ENCODE peak calls at places on chromosomes 2 and 18, in eight cellular contexts. S, J, L, Q, N, X, P and V are unnamed samples.

GRCh38 chr2:96608459-96609455 is 29.4 kb downstream of the KANSL3 start:
- DNase-seq in S (peak), J (no peak), L (no peak), Q (no peak), N (no peak), X (no peak), P (peak), V (peak)

GRCh38 chr2:69381337-69381737 is 5.7 kb downstream of the GFPT1 start:
- DNase-seq in S (peak), J (no peak), L (no peak), Q (no peak), N (no peak), X (no peak), P (no peak), V (no peak)

GRCh38 chr2:217449436-217449835 is 553.4 kb downstream of the TNS1 start:
- DNase-seq in S (no peak), J (no peak), L (no peak), Q (no peak), N (no peak), X (no peak), P (no peak), V (no peak)

GRCh38 chr2:37588316-37588777 is 83.1 kb downstream of the CDC42EP3 start:
- DNase-seq in S (no peak), J (no peak), L (no peak), Q (no peak), N (no peak), X (no peak), P (no peak), V (no peak)

GRCh38 chr2:24399434-24400206 is 39.3 kb upstream of the ITSN2 start:
- DNase-seq in S (no peak), J (no peak), L (no peak), Q (no peak), N (no peak), X (no peak), P (no peak), V (no peak)

GRCh38 chr2:26080356-26080755 is 46.5 kb downstream of the RAB10 start:
- DNase-seq in S (no peak), J (no peak), L (no peak), Q (no peak), N (no peak), X (no peak), P (no peak), V (no peak)

GRCh38 chr2:112031473-112031872 is 23.6 kb upstream of the TMEM87B start:
- DNase-seq in S (no peak), J (no peak), L (no peak), Q (no peak), N (no peak), X (no peak), P (peak), V (no peak)

GRCh38 chr18:25299899-25300298 is 52.1 kb downstream of the ZNF521 start:
- DNase-seq in S (no peak), J (no peak), L (no peak), Q (no peak), N (no peak), X (no peak), P (no peak), V (no peak)

GRCh38 chr2:79960726-79961049 is 343.9 kb downstream of the LRRTM1 start:
- DNase-seq in S (no peak), J (no peak), L (no peak), Q (no peak), N (no peak), X (no peak), P (no peak), V (no peak)

GRCh38 chr2:37344453-37345361 is at the start of gene QPCT:
- DNase-seq in S (peak), J (peak), L (peak), Q (peak), N (peak), X (no peak), P (peak), V (peak)

GRCh38 chr2:204325468-204325867 is 219.8 kb upstream of the PARD3B start:
- DNase-seq in S (peak), J (peak), L (peak), Q (peak), N (peak), X (peak), P (peak), V (peak)

GRCh38 chr2:239814917-239815637 is 210.1 kb downstream of the NDUFA10 start:
- DNase-seq in S (no peak), J (no peak), L (no peak), Q (no peak), N (no peak), X (no peak), P (no peak), V (no peak)

GRCh38 chr2:241744028-241744754 is 9.8 kb downstream of the D2HGDH start:
- DNase-seq in S (no peak), J (no peak), L (no peak), Q (no peak), N (no peak), X (no peak), P (no peak), V (no peak)

GRCh38 chr2:201404699-201405275 is 46.5 kb downstream of the TRAK2 start:
- DNase-seq in S (no peak), J (no peak), L (no peak), Q (no peak), N (no peak), X (no peak), P (no peak), V (no peak)

GRCh38 chr2:38440655-38441054 is 63.6 kb upstream of the ATL2 start:
- DNase-seq in S (no peak), J (no peak), L (no peak), Q (no peak), N (no peak), X (no peak), P (no peak), V (no peak)

GRCh38 chr2:173150087-173150486 is 74.4 kb downstream of the MAP3K20 start:
- DNase-seq in S (peak), J (no peak), L (no peak), Q (no peak), N (no peak), X (no peak), P (peak), V (peak)

GRCh38 chr2:136122654-136123053 is 4.7 kb upstream of the CXCR4 start:
- DNase-seq in S (no peak), J (no peak), L (no peak), Q (no peak), N (no peak), X (no peak), P (no peak), V (no peak)

GRCh38 chr2:240240017-240240416 is 99.6 kb upstream of the OTOS start:
- DNase-seq in S (no peak), J (no peak), L (no peak), Q (no peak), N (no peak), X (no peak), P (no peak), V (no peak)

GRCh38 chr18:79578396-79579260 is 101.0 kb upstream of the CTDP1 start:
- DNase-seq in S (no peak), J (no peak), L (no peak), Q (no peak), N (no peak), X (no peak), P (no peak), V (no peak)

GRCh38 chr2:240410808-240411207 is 24.7 kb upstream of the GPC1 start:
- DNase-seq in S (no peak), J (no peak), L (no peak), Q (no peak), N (no peak), X (no peak), P (no peak), V (no peak)

GRCh38 chr2:215619022-215619958 is 183.4 kb upstream of the FN1 start:
- DNase-seq in S (peak), J (no peak), L (no peak), Q (no peak), N (no peak), X (no peak), P (no peak), V (no peak)

GRCh38 chr2:24893934-24894333 is 26.1 kb downstream of the ADCY3 start:
- DNase-seq in S (no peak), J (no peak), L (no peak), Q (no peak), N (no peak), X (no peak), P (no peak), V (no peak)